ENCODE peak calls at places on chromosomes 6 and 20, in five cellular contexts. One of them, this sample, is unnamed.
A peak's percentile ranks its signal among the peaks of the same experiment; 100 is the strongest.

GRCh38 chr20:41349943-41350342 is 9.3 kb downstream of the LPIN3 start:
- DNase-seq in HEK293T: no peak
- DNase-seq in left colon: no peak
- DNase-seq in suprapubic skin: no peak
- DNase-seq in EL: no peak
- DNase-seq in this sample: no peak

GRCh38 chr6:2229039-2229438 is 16.4 kb downstream of the GMDS start:
- DNase-seq in EL: no peak
- DNase-seq in suprapubic skin: no peak
- DNase-seq in left colon: no peak
- DNase-seq in HEK293T: no peak
- DNase-seq in this sample: no peak

GRCh38 chr6:117924708-117925107 is 17.6 kb downstream of the SLC35F1 start:
- DNase-seq in HEK293T: no peak
- DNase-seq in suprapubic skin: no peak
- DNase-seq in EL: no peak
- DNase-seq in left colon: no peak
- DNase-seq in this sample: no peak

GRCh38 chr20:7608246-7608645 is 332.0 kb downstream of the HAO1 start:
- DNase-seq in HEK293T: no peak
- DNase-seq in left colon: no peak
- DNase-seq in EL: no peak
- DNase-seq in suprapubic skin: no peak
- DNase-seq in this sample: no peak

GRCh38 chr6:147507162-147508072 is 1.1 kb upstream of the SAMD5 start:
- DNase-seq in HEK293T: peak; percentile 48
- DNase-seq in EL: peak; percentile 25
- DNase-seq in left colon: peak; percentile 41
- DNase-seq in suprapubic skin: no peak
- DNase-seq in this sample: no peak

GRCh38 chr6:16591681-16592549 is 169.3 kb downstream of the ATXN1 start:
- DNase-seq in EL: no peak
- DNase-seq in suprapubic skin: no peak
- DNase-seq in left colon: no peak
- DNase-seq in HEK293T: no peak
- DNase-seq in this sample: no peak

GRCh38 chr20:61800359-61801064 is 265.2 kb downstream of the TAF4 start:
- DNase-seq in EL: no peak
- DNase-seq in HEK293T: no peak
- DNase-seq in suprapubic skin: no peak
- DNase-seq in left colon: no peak
- DNase-seq in this sample: peak; percentile 10

GRCh38 chr6:44841829-44842228 is 454.3 kb downstream of the CDC5L start:
- DNase-seq in EL: no peak
- DNase-seq in HEK293T: no peak
- DNase-seq in left colon: no peak
- DNase-seq in suprapubic skin: no peak
- DNase-seq in this sample: no peak

GRCh38 chr6:163408352-163408991 is 6.0 kb upstream of the QKI start:
- DNase-seq in EL: no peak
- DNase-seq in HEK293T: no peak
- DNase-seq in suprapubic skin: no peak
- DNase-seq in left colon: no peak
- DNase-seq in this sample: no peak

GRCh38 chr20:7667194-7667593 is 273.1 kb downstream of the HAO1 start:
- DNase-seq in left colon: no peak
- DNase-seq in EL: no peak
- DNase-seq in suprapubic skin: no peak
- DNase-seq in HEK293T: no peak
- DNase-seq in this sample: no peak

This sample was measured in mesothelial cell of epicardium.